ENCODE peak calls at places on chromosome X, in ten cellular contexts. G is A549; K is GM23338; T is lung; I is stomach; F is ascending aorta; M is PC-9; S is naive thymus-derived CD4-positive, alpha-beta T cell; D is adrenal gland; P is tibial artery. X is an unnamed sample.

GRCh38 chrX:140661657-140662056 is 47.9 kb upstream of the LINC00632 start:
- DNase-seq in I (no peak), G (no peak), T (no peak), K (no peak), D (no peak), M (no peak), F (no peak), S (no peak), P (no peak), X (no peak)

GRCh38 chrX:149937881-149938426 is 337 bp downstream of the EOLA2 start:
- DNase-seq in K (peak; percentile 20), P (peak; percentile 65), I (no peak), F (no peak), T (no peak), G (peak; percentile 4), D (peak; percentile 50), M (no peak), S (peak; percentile 25), X (no peak)

GRCh38 chrX:136250191-136251041 is 784 bp downstream of the MAP7D3 start:
- DNase-seq in M (peak; percentile 12), K (peak; percentile 33), F (no peak), P (no peak), D (no peak), S (peak; percentile 10), T (no peak), G (peak; percentile 27), I (no peak), X (no peak)

GRCh38 chrX:16635040-16635439 is 14.9 kb upstream of the S100G start:
- DNase-seq in M (no peak), G (no peak), S (no peak), T (no peak), P (no peak), F (no peak), D (no peak), K (no peak), I (no peak), X (no peak)

GRCh38 chrX:110143454-110144210 is 140.7 kb downstream of the TMEM164 start:
- DNase-seq in S (no peak), D (peak; percentile 39), I (no peak), F (no peak), G (no peak), M (no peak), P (peak; percentile 68), T (no peak), K (no peak), X (no peak)

GRCh38 chrX:40092808-40093435 is 4.8 kb downstream of the BCOR start:
- DNase-seq in P (no peak), F (no peak), G (no peak), M (no peak), K (peak; percentile 69), I (no peak), D (no peak), S (no peak), T (no peak), X (no peak)

GRCh38 chrX:127389900-127390299 is 570.4 kb downstream of the PRR32 start:
- DNase-seq in T (no peak), P (no peak), F (no peak), G (no peak), K (no peak), S (no peak), M (no peak), I (no peak), D (no peak), X (no peak)

GRCh38 chrX:133005038-133005437 is 46.6 kb upstream of the HS6ST2 start:
- DNase-seq in G (no peak), D (no peak), P (no peak), I (no peak), K (peak; percentile 29), T (no peak), S (no peak), M (peak; percentile 4), F (no peak), X (no peak)

GRCh38 chrX:10769696-10770619 is 149.6 kb upstream of the MID1 start:
- DNase-seq in P (no peak), D (peak; percentile 27), F (no peak), M (no peak), S (no peak), G (no peak), I (no peak), T (no peak), K (peak; percentile 21), X (no peak)

GRCh38 chrX:151505796-151506195 is 57.7 kb upstream of the PASD1 start:
- DNase-seq in P (no peak), T (no peak), D (peak; percentile 71), M (peak; percentile 22), F (no peak), S (no peak), K (peak; percentile 62), G (peak; percentile 24), I (no peak), X (no peak)

GRCh38 chrX:130330706-130331105 is 9.0 kb upstream of the SLC25A14 start:
- DNase-seq in K (peak; percentile 79), P (no peak), F (no peak), S (no peak), M (peak; percentile 43), D (peak; percentile 53), G (peak; percentile 75), T (peak; percentile 35), I (peak; percentile 56), X (no peak)

GRCh38 chrX:2696698-2697215 is 5.7 kb downstream of the CD99 start:
- DNase-seq in P (no peak), I (no peak), S (peak; percentile 75), K (no peak), G (peak; percentile 35), T (no peak), D (no peak), M (peak; percentile 55), F (no peak), X (no peak)

GRCh38 chrX:2692221-2693122 is 1.4 kb downstream of the CD99 start:
- DNase-seq in M (no peak), I (peak; percentile 44), D (peak; percentile 38), P (peak; percentile 77), T (no peak), F (no peak), G (peak; percentile 31), S (no peak), K (peak; percentile 50), X (no peak)

GRCh38 chrX:2693123-2693438 is 2.0 kb downstream of the CD99 start:
- DNase-seq in G (no peak), F (no peak), I (no peak), S (no peak), K (no peak), P (no peak), M (no peak), D (no peak), T (no peak), X (no peak)

GRCh38 chrX:2693526-2694002 is 2.5 kb downstream of the CD99 start:
- DNase-seq in I (no peak), M (no peak), K (no peak), T (no peak), G (no peak), F (no peak), D (no peak), S (no peak), P (no peak), X (no peak)

DNA sequence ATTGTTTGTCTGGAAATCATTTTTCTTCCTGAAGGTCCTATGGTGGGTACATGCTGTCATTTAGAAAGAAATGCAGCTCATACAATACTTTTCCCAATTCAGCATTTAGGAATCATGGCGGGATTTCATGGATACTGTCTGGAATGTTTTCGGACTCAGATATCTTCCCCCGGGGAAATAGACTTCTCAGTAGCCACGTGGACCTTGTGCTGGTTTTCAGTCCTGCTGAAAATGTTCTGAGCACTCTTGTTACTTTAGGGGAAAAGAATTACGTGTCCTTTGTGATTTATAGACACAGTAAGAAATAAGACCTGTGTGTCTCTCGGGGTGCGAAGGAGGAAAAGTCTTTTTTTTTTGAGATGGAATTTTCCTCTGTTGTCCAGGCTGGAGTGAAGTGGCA is 3.8 kb downstream of the CD99 start:
- DNase-seq in F (no peak), K (no peak), D (no peak), G (no peak), T (no peak), I (no peak), M (no peak), S (no peak), P (no peak), X (no peak)
- H3K27ac ChIP-seq in F (no peak overlapping the region), K (no peak overlapping the region), D (no peak overlapping the region), G (no peak overlapping the region), T (no peak overlapping the region), I (no peak overlapping the region), M (peak overlapping the region; percentile 97), S (no peak overlapping the region), P (peak overlapping the region; percentile 89), X (peak overlapping the region; percentile 96)

GRCh38 chrX:154396948-154397887 is 959 bp upstream of the RPL10 start:
- DNase-seq in G (peak; percentile 82), P (peak; percentile 87), T (peak; percentile 80), K (peak; percentile 57), S (peak; percentile 19), I (peak; percentile 73), D (peak; percentile 69), F (no peak), M (peak; percentile 84), X (no peak)
- H3K4me3 ChIP-seq in G (peak overlapping the region; percentile 88), P (peak overlapping the region; percentile 87), T (peak overlapping the region; percentile 43), K (peak overlapping the region; percentile 85), S (peak overlapping the region; percentile 95), I (peak overlapping the region; percentile 71), D (peak overlapping the region; percentile 15), F (peak overlapping the region; percentile 91), M (peak overlapping the region; percentile 93), X (peak overlapping the region; percentile 60)

DNA sequence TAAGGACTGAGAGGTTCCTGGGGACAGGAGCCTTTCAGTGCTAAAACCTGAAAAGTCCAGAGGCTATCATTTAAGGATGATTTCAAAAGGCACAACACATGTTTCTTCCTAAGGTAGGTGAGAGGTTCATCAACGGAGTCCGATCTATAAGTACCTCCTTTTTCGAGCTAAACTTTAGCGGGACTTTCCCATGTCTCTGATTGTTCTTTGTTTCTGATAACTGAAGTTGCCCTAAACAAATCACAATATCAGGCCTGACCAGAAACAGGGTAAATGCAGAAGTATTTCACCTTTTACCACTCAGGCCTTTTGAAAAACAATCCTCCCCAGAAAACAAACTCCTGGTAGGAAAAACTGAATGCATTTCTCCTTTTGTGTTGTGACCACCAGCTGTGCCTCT is 17.6 kb downstream of the PIR start:
- DNase-seq in K (peak; percentile 15), F (no peak), S (no peak), I (no peak), P (no peak), G (no peak), T (no peak), D (no peak), M (no peak), X (no peak)
- H3K27ac ChIP-seq in K (peak overlapping the region; percentile 82), F (no peak overlapping the region), S (no peak overlapping the region), I (no peak overlapping the region), P (no peak overlapping the region), G (no peak overlapping the region), T (no peak overlapping the region), D (no peak overlapping the region), M (peak overlapping the region; percentile 99), X (peak overlapping the region; percentile 30)

DNA sequence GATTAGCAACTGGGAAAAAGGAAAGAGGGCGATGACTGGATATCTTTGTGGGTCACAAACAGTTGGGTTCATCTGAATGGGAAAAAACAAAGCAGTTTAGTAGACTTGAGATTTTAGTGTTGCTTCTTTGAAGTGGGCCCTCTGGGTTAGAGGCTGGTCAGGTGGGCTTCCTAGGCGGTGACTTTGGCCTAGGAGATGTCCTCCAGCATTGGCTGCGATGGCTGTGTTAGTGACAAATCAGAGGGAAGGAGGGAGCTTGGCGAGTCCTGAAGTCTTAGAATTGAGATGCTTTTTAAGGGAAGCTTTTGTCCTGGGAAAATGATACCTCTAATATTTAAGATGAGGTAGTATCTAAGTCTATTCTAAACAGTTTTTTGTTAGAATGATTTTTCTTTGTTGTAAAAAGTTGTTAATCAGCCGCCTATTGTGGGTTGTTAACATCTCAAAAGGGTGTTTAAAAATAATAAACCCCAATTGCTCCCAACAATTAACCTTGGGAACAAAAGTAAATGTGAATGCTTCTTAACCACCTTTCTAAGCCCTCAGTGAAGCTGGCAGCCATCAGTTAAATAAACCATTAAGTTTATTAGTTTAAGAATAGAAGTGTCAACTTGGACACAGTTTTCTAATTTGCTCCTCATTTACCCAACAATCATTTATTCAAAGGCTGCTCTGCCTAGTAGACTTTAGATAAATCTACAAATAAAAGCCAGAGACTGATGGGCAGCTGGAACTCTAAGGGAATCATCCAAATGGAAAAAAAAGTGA is 31.7 kb downstream of the DLG3 start:
- DNase-seq in I (no peak), G (no peak), F (no peak), P (no peak), K (peak; percentile 43), M (no peak), T (no peak), D (no peak), S (no peak), X (no peak)
- H3K4me3 ChIP-seq in I (no peak overlapping the region), G (no peak overlapping the region), F (no peak overlapping the region), P (no peak overlapping the region), K (peak overlapping the region; percentile 41), M (peak overlapping the region; percentile 32), T (no peak overlapping the region), D (no peak overlapping the region), S (no peak overlapping the region), X (no peak overlapping the region)